ENCODE peak calls at places on chromosomes 13 and 19, in five cellular contexts. One of them, this sample, is unnamed.

GRCh38 chr13:59877933-59878332 is 285.8 kb downstream of the DIAPH3 start:
- DNase-seq in K562: no peak
- DNase-seq in A549: no peak
- DNase-seq in SK-N-SH: no peak
- DNase-seq in GM12878: no peak
- DNase-seq in this sample: peak

GRCh38 chr13:71015021-71015420 is 852.0 kb downstream of the DACH1 start:
- DNase-seq in K562: no peak
- DNase-seq in A549: no peak
- DNase-seq in SK-N-SH: no peak
- DNase-seq in GM12878: no peak
- DNase-seq in this sample: no peak

GRCh38 chr19:1119475-1120217 is 15.9 kb downstream of the GPX4 start:
- DNase-seq in K562: no peak
- DNase-seq in A549: no peak
- DNase-seq in SK-N-SH: no peak
- DNase-seq in GM12878: no peak
- DNase-seq in this sample: no peak

GRCh38 chr19:3053218-3053621 is 9.1 kb downstream of the TLE5 start:
- DNase-seq in K562: no peak
- DNase-seq in A549: no peak
- DNase-seq in SK-N-SH: no peak
- DNase-seq in GM12878: no peak
- DNase-seq in this sample: no peak

GRCh38 chr13:40776681-40777165 is 5.7 kb upstream of the MRPS31 start:
- DNase-seq in K562: no peak
- DNase-seq in A549: no peak
- DNase-seq in SK-N-SH: no peak
- DNase-seq in GM12878: no peak
- DNase-seq in this sample: peak

GRCh38 chr13:31122143-31122542 is 39.6 kb downstream of the HSPH1 start:
- DNase-seq in K562: no peak
- DNase-seq in A549: no peak
- DNase-seq in SK-N-SH: no peak
- DNase-seq in GM12878: no peak
- DNase-seq in this sample: no peak

GRCh38 chr13:75792526-75793187 is 156.5 kb downstream of the LMO7 start:
- DNase-seq in K562: no peak
- DNase-seq in A549: peak
- DNase-seq in SK-N-SH: no peak
- DNase-seq in GM12878: no peak
- DNase-seq in this sample: peak

GRCh38 chr13:98650376-98651107 is 73.6 kb upstream of the STK24 start:
- DNase-seq in K562: no peak
- DNase-seq in A549: no peak
- DNase-seq in SK-N-SH: no peak
- DNase-seq in GM12878: no peak
- DNase-seq in this sample: no peak

GRCh38 chr13:40179421-40179820 is 487.0 kb downstream of the FOXO1 start:
- DNase-seq in K562: no peak
- DNase-seq in A549: no peak
- DNase-seq in SK-N-SH: no peak
- DNase-seq in GM12878: no peak
- DNase-seq in this sample: no peak

GRCh38 chr19:48400018-48400742 is 6.7 kb downstream of the GRIN2D start:
- DNase-seq in K562: peak
- DNase-seq in A549: peak
- DNase-seq in SK-N-SH: peak
- DNase-seq in GM12878: no peak
- DNase-seq in this sample: peak

GRCh38 chr19:15298847-15299567 is 33.3 kb downstream of the BRD4 start:
- DNase-seq in K562: no peak
- DNase-seq in A549: no peak
- DNase-seq in SK-N-SH: no peak
- DNase-seq in GM12878: no peak
- DNase-seq in this sample: no peak

GRCh38 chr13:71634605-71635443 is 232.2 kb downstream of the DACH1 start:
- DNase-seq in K562: no peak
- DNase-seq in A549: no peak
- DNase-seq in SK-N-SH: no peak
- DNase-seq in GM12878: no peak
- DNase-seq in this sample: peak

GRCh38 chr13:113471844-113472243 is 18.6 kb upstream of the ADPRHL1 start:
- DNase-seq in K562: no peak
- DNase-seq in A549: no peak
- DNase-seq in SK-N-SH: no peak
- DNase-seq in GM12878: no peak
- DNase-seq in this sample: no peak

GRCh38 chr13:79810671-79811070 is 329.7 kb downstream of the NDFIP2 start:
- DNase-seq in K562: no peak
- DNase-seq in A549: peak
- DNase-seq in SK-N-SH: no peak
- DNase-seq in GM12878: no peak
- DNase-seq in this sample: peak

GRCh38 chr19:1754651-1755466 is 1.6 kb downstream of the ONECUT3 start:
- DNase-seq in K562: no peak
- DNase-seq in A549: no peak
- DNase-seq in SK-N-SH: no peak
- DNase-seq in GM12878: no peak
- DNase-seq in this sample: no peak

GRCh38 chr19:33286899-33287298 is 15.4 kb downstream of the CEBPA start:
- DNase-seq in K562: no peak
- DNase-seq in A549: no peak
- DNase-seq in SK-N-SH: no peak
- DNase-seq in GM12878: no peak
- DNase-seq in this sample: no peak

GRCh38 chr19:29329460-29330134 is 116.6 kb upstream of the UQCRFS1 start:
- DNase-seq in K562: peak
- DNase-seq in A549: no peak
- DNase-seq in SK-N-SH: no peak
- DNase-seq in GM12878: no peak
- DNase-seq in this sample: no peak

GRCh38 chr19:44623080-44623479 is 9.7 kb downstream of the IGSF23 start:
- DNase-seq in K562: no peak
- DNase-seq in A549: no peak
- DNase-seq in SK-N-SH: no peak
- DNase-seq in GM12878: no peak
- DNase-seq in this sample: peak

GRCh38 chr13:112376050-112376681 is at the start of gene SPACA7:
- DNase-seq in K562: no peak
- DNase-seq in A549: no peak
- DNase-seq in SK-N-SH: no peak
- DNase-seq in GM12878: no peak
- DNase-seq in this sample: no peak

GRCh38 chr19:19372656-19373416 is 32.6 kb upstream of the GATAD2A start:
- DNase-seq in K562: peak
- DNase-seq in A549: peak
- DNase-seq in SK-N-SH: no peak
- DNase-seq in GM12878: no peak
- DNase-seq in this sample: peak

GRCh38 chr19:20247016-20247683 is 80.1 kb downstream of the ZNF486 start:
- DNase-seq in K562: no peak
- DNase-seq in A549: no peak
- DNase-seq in SK-N-SH: peak
- DNase-seq in GM12878: no peak
- DNase-seq in this sample: no peak

GRCh38 chr19:43759515-43759914 is 4.8 kb upstream of the SMG9 start:
- DNase-seq in K562: no peak
- DNase-seq in A549: peak
- DNase-seq in SK-N-SH: no peak
- DNase-seq in GM12878: no peak
- DNase-seq in this sample: peak

GRCh38 chr13:32022292-32022691 is 9.3 kb upstream of the FRY start:
- DNase-seq in K562: no peak
- DNase-seq in A549: no peak
- DNase-seq in SK-N-SH: no peak
- DNase-seq in GM12878: no peak
- DNase-seq in this sample: no peak

GRCh38 chr13:78194904-78195639 is 276.4 kb upstream of the EDNRB start:
- DNase-seq in K562: no peak
- DNase-seq in A549: no peak
- DNase-seq in SK-N-SH: no peak
- DNase-seq in GM12878: no peak
- DNase-seq in this sample: peak

GRCh38 chr19:18317998-18318800 is 4.7 kb downstream of the LSM4 start:
- DNase-seq in K562: peak
- DNase-seq in A549: no peak
- DNase-seq in SK-N-SH: peak
- DNase-seq in GM12878: no peak
- DNase-seq in this sample: no peak

GRCh38 chr19:17784201-17785008 is 10.5 kb upstream of the B3GNT3 start:
- DNase-seq in K562: peak
- DNase-seq in A549: peak
- DNase-seq in SK-N-SH: peak
- DNase-seq in GM12878: no peak
- DNase-seq in this sample: peak

GRCh38 chr13:103833453-103833852 is 767.2 kb upstream of the SLC10A2 start:
- DNase-seq in K562: no peak
- DNase-seq in A549: no peak
- DNase-seq in SK-N-SH: no peak
- DNase-seq in GM12878: no peak
- DNase-seq in this sample: no peak

GRCh38 chr13:100715604-100716003 is 41.0 kb upstream of the TMTC4 start:
- DNase-seq in K562: no peak
- DNase-seq in A549: no peak
- DNase-seq in SK-N-SH: no peak
- DNase-seq in GM12878: no peak
- DNase-seq in this sample: no peak

GRCh38 chr13:75936791-75937190 is 300.7 kb downstream of the LMO7 start:
- DNase-seq in K562: no peak
- DNase-seq in A549: no peak
- DNase-seq in SK-N-SH: no peak
- DNase-seq in GM12878: no peak
- DNase-seq in this sample: no peak

GRCh38 chr13:39777021-39777420 is 121.6 kb downstream of the COG6 start:
- DNase-seq in K562: no peak
- DNase-seq in A549: no peak
- DNase-seq in SK-N-SH: no peak
- DNase-seq in GM12878: no peak
- DNase-seq in this sample: no peak

GRCh38 chr19:47176071-47176626 is 45.5 kb downstream of the SAE1 start:
- DNase-seq in K562: no peak
- DNase-seq in A549: no peak
- DNase-seq in SK-N-SH: no peak
- DNase-seq in GM12878: no peak
- DNase-seq in this sample: peak

GRCh38 chr19:48608798-48609263 is 2.3 kb downstream of the SPACA4 start:
- DNase-seq in K562: peak
- DNase-seq in A549: peak
- DNase-seq in SK-N-SH: peak
- DNase-seq in GM12878: no peak
- DNase-seq in this sample: no peak

GRCh38 chr13:110711778-110712070 is 1.8 kb upstream of the ING1 start:
- DNase-seq in K562: no peak
- DNase-seq in A549: no peak
- DNase-seq in SK-N-SH: no peak
- DNase-seq in GM12878: no peak
- DNase-seq in this sample: no peak
- TF ChIP-seq RCOR1 in K562: no peak
- TF ChIP-seq RCOR1 in A549: no peak
- TF ChIP-seq RCOR1 in SK-N-SH: no peak
- TF ChIP-seq RCOR1 in GM12878: no peak
- TF ChIP-seq RCOR1 in this sample: no peak

DNA sequence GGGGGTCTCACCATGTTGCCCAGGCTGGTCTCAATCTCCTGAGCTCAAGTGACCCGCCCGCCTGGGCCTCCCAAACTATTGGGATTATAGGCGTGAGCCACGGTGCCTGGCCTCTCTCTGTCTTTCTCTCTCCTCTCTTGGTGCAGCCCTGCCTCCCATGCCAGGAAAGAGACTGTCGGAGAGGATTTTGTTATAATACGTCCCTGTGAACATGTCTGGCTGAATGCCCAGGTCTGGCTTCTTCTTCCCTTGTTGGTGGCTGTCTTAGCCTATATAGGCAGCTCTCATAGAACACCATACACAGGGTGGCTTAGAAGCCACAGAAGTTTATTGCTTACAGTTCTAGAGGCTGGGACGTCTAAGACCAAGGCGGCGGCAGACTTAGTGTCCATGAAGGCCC is 46.4 kb downstream of the PEX11G start:
- DNase-seq in K562: no peak
- DNase-seq in A549: no peak
- DNase-seq in SK-N-SH: no peak
- DNase-seq in GM12878: no peak
- DNase-seq in this sample: no peak
- TF ChIP-seq RCOR1 in K562: no peak
- TF ChIP-seq RCOR1 in A549: no peak
- TF ChIP-seq RCOR1 in SK-N-SH: no peak
- TF ChIP-seq RCOR1 in GM12878: no peak
- TF ChIP-seq RCOR1 in this sample: no peak

GRCh38 chr19:38263696-38264485 is 482 bp upstream of the SPINT2 start:
- DNase-seq in K562: no peak
- DNase-seq in A549: peak
- DNase-seq in SK-N-SH: peak
- DNase-seq in GM12878: no peak
- DNase-seq in this sample: peak

GRCh38 chr19:38266070-38266469 is 1.7 kb downstream of the SPINT2 start:
- DNase-seq in K562: no peak
- DNase-seq in A549: no peak
- DNase-seq in SK-N-SH: no peak
- DNase-seq in GM12878: no peak
- DNase-seq in this sample: no peak

GRCh38 chr19:38265213-38265861 is 964 bp downstream of the SPINT2 start:
- DNase-seq in K562: no peak
- DNase-seq in A549: peak
- DNase-seq in SK-N-SH: no peak
- DNase-seq in GM12878: no peak
- DNase-seq in this sample: no peak

GRCh38 chr19:38264486-38265212 is at the start of gene SPINT2:
- DNase-seq in K562: no peak
- DNase-seq in A549: peak
- DNase-seq in SK-N-SH: peak
- DNase-seq in GM12878: no peak
- DNase-seq in this sample: no peak

GRCh38 chr19:38262585-38263268 is 1.6 kb upstream of the SPINT2 start:
- DNase-seq in K562: no peak
- DNase-seq in A549: no peak
- DNase-seq in SK-N-SH: no peak
- DNase-seq in GM12878: no peak
- DNase-seq in this sample: no peak
- TF ChIP-seq RCOR1 in K562: no peak
- TF ChIP-seq RCOR1 in A549: no peak
- TF ChIP-seq RCOR1 in SK-N-SH: no peak
- TF ChIP-seq RCOR1 in GM12878: no peak
- TF ChIP-seq RCOR1 in this sample: no peak

GRCh38 chr19:14089662-14090508 is 666 bp downstream of the SAMD1 start:
- DNase-seq in K562: peak
- DNase-seq in A549: no peak
- DNase-seq in SK-N-SH: peak
- DNase-seq in GM12878: no peak
- DNase-seq in this sample: peak
- TF ChIP-seq RCOR1 in K562: no peak
- TF ChIP-seq RCOR1 in A549: no peak
- TF ChIP-seq RCOR1 in SK-N-SH: no peak
- TF ChIP-seq RCOR1 in GM12878: no peak
- TF ChIP-seq RCOR1 in this sample: no peak

This sample was measured in IMR-90.